ENCODE peak calls at places on chromosome 15, in four cellular contexts. D is PC-3, U is cardiac fibroblast, R is AG09309. B is an unnamed sample.

GRCh38 chr15:99169769-99170311 is 65.0 kb downstream of the SYNM start:
- DNase-seq in D (no peak), U (peak), R (no peak), B (peak)

GRCh38 chr15:70014860-70015490 is 82.7 kb downstream of the TLE3 start:
- DNase-seq in D (no peak), U (no peak), R (no peak), B (no peak)

GRCh38 chr15:64521726-64522164 is 61.4 kb downstream of the ZNF609 start:
- DNase-seq in D (peak), U (peak), R (peak), B (peak)

GRCh38 chr15:58742022-58742421 is 7.5 kb downstream of the ADAM10 start:
- DNase-seq in D (no peak), U (no peak), R (no peak), B (no peak)

GRCh38 chr15:68310178-68310810 is 32.7 kb downstream of the FEM1B start:
- DNase-seq in D (no peak), U (no peak), R (no peak), B (no peak)

GRCh38 chr15:56758770-56759449 is 25.6 kb upstream of the ZNF280D start:
- DNase-seq in D (peak), U (peak), R (peak), B (peak)

GRCh38 chr15:20355256-20355868 is 186.2 kb downstream of the GOLGA6L6 start:
- DNase-seq in D (no peak), U (no peak), R (no peak), B (no peak)

GRCh38 chr15:52076889-52077781 is 35.4 kb downstream of the BCL2L10 start:
- DNase-seq in D (peak), U (peak), R (no peak), B (peak)

GRCh38 chr15:55194246-55194645 is 2.5 kb downstream of the RSL24D1 start:
- DNase-seq in D (no peak), U (no peak), R (no peak), B (no peak)

GRCh38 chr15:64152507-64153387 is 1.2 kb downstream of the SNX22 start:
- DNase-seq in D (no peak), U (no peak), R (no peak), B (no peak)

GRCh38 chr15:89576417-89576773 is 1.1 kb downstream of the TICRR start:
- DNase-seq in D (no peak), U (peak), R (no peak), B (peak)

GRCh38 chr15:29934251-29934650 is 112.0 kb upstream of the TJP1 start:
- DNase-seq in D (peak), U (peak), R (no peak), B (peak)

GRCh38 chr15:48406911-48407310 is 75.7 kb downstream of the DUT start:
- DNase-seq in D (no peak), U (no peak), R (no peak), B (no peak)
- TF ChIP-seq CTCF in D (peak), U (peak), R (peak), B (peak)

GRCh38 chr15:92392966-92393286 is 755 bp upstream of the ST8SIA2 start:
- DNase-seq in D (no peak), U (no peak), R (no peak), B (no peak)
- H3K4me3 ChIP-seq in D (no peak), U (no peak), R (no peak), B (peak)

GRCh38 chr15:63054281-63054683 is 11.7 kb downstream of the TPM1 start:
- DNase-seq in D (no peak), U (peak), R (no peak), B (no peak)

GRCh38 chr15:63054985-63055384 is 12.4 kb downstream of the TPM1 start:
- DNase-seq in D (no peak), U (peak), R (no peak), B (no peak)

GRCh38 chr15:63057454-63058335 is 15.1 kb downstream of the TPM1 start:
- DNase-seq in D (no peak), U (peak), R (no peak), B (no peak)

GRCh38 chr15:63059075-63059474 is 16.5 kb downstream of the TPM1 start:
- DNase-seq in D (no peak), U (no peak), R (no peak), B (no peak)

GRCh38 chr15:63056843-63057242 is 14.3 kb downstream of the TPM1 start:
- DNase-seq in D (no peak), U (peak), R (no peak), B (no peak)
- TF ChIP-seq CTCF in D (no peak), U (no peak), R (no peak), B (no peak)

GRCh38 chr15:74406517-74406916 is 27.2 kb downstream of the SEMA7A start:
- DNase-seq in D (no peak), U (no peak), R (no peak), B (no peak)
- H3K4me3 ChIP-seq in D (no peak), U (no peak), R (no peak), B (no peak)

DNA sequence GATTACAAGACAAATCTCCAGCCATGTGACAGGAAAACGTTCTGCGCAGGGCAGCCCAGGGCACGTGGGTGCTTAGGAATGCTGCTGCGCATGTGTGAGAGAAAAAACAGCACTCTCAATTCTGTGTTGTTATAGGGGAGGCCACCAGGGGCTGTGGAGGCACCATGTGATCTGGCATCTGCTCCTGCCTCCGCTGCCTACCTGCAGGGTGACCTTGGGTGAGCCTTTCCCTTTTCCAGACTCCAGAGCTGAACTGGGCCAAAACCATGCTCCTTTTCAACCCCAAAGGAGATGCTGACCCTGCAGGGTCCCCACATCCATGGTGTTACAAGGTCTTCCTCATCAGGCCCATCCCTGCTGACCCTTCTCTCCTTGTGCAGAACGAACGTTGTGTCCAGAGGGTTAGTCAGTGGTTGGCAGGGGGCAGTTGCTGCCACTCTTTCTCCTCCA is 81.5 kb upstream of the RASGRF1 start:
- DNase-seq in D (no peak), U (peak), R (no peak), B (no peak)
- TF ChIP-seq CTCF in D (no peak), U (no peak), R (no peak), B (no peak)

GRCh38 chr15:101528108-101528916 is 38.8 kb upstream of the PCSK6 start:
- DNase-seq in D (no peak), U (peak), R (no peak), B (peak)
- H3K4me3 ChIP-seq in D (no peak), U (no peak), R (no peak), B (no peak)

GRCh38 chr15:39628131-39628482 is 47.2 kb downstream of the THBS1 start:
- DNase-seq in D (no peak), U (no peak), R (no peak), B (no peak)
- TF ChIP-seq CTCF in D (peak), U (peak), R (peak), B (peak)

GRCh38 chr15:82677720-82678323 is 30.7 kb upstream of the CPEB1 start:
- DNase-seq in D (no peak), U (no peak), R (no peak), B (no peak)

GRCh38 chr15:82680200-82681102 is 29.2 kb downstream of the AP3B2 start:
- DNase-seq in D (peak), U (no peak), R (no peak), B (no peak)

GRCh38 chr15:82679626-82680199 is 30.0 kb downstream of the AP3B2 start:
- DNase-seq in D (no peak), U (no peak), R (no peak), B (no peak)

DNA sequence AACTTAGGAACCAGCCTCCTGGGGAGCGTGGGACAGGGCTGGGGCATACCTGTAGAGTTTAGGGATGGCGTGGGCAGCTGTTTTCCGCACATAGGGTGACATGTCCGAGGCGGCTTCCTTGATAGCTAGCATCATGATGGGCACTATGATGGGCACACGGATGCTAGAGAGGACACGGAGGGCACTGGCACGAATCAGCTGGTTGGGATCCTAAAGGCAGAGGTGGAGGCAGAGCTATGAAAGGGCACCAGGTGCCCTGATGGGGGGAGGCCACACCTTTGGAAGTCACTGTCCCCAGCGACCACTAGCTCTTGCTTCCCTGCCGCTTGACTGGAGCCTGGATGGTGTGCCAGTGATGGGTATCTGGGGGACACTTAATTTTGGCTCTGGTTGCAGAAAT is 28.3 kb downstream of the AP3B2 start:
- DNase-seq in D (no peak), U (no peak), R (no peak), B (no peak)
- H3K4me3 ChIP-seq in D (peak), U (no peak), R (no peak), B (no peak)

B was measured in AG10803.